ENCODE peak calls at places on chromosomes 2 and 18, in seven cellular contexts. S, Y, Q, F, J, P and K are unnamed samples.

GRCh38 chr18:23619388-23619873 is 33.1 kb upstream of the NPC1 start:
- DNase-seq in S (peak), Y (peak), Q (peak), F (peak), J (peak), P (no peak), K (no peak)

GRCh38 chr2:170505631-170506270 is 209.4 kb upstream of the SP5 start:
- DNase-seq in S (no peak), Y (peak), Q (no peak), F (peak), J (peak), P (no peak), K (no peak)

GRCh38 chr2:102442967-102443828 is 20.2 kb downstream of the IL18RAP start:
- DNase-seq in S (peak), Y (peak), Q (peak), F (peak), J (peak), P (peak), K (no peak)

GRCh38 chr2:17757321-17757720 is 3.4 kb downstream of the GEN1 start:
- DNase-seq in S (peak), Y (peak), Q (peak), F (peak), J (peak), P (peak), K (no peak)

GRCh38 chr2:19347619-19348562 is 10.5 kb downstream of the OSR1 start:
- DNase-seq in S (peak), Y (peak), Q (peak), F (peak), J (peak), P (peak), K (peak)

GRCh38 chr2:36753706-36754221 is 57.3 kb downstream of the VIT start:
- DNase-seq in S (peak), Y (no peak), Q (no peak), F (no peak), J (no peak), P (peak), K (no peak)

GRCh38 chr2:189297446-189297845 is 117.9 kb upstream of the COL5A2 start:
- DNase-seq in S (no peak), Y (peak), Q (peak), F (peak), J (no peak), P (no peak), K (no peak)

GRCh38 chr18:46754661-46755292 is 2.1 kb downstream of the ST8SIA5 start:
- DNase-seq in S (no peak), Y (no peak), Q (no peak), F (no peak), J (no peak), P (no peak), K (no peak)

GRCh38 chr2:115084446-115084845 is 642.0 kb downstream of the DPP10 start:
- DNase-seq in S (no peak), Y (no peak), Q (no peak), F (no peak), J (no peak), P (no peak), K (no peak)

GRCh38 chr2:198127627-198128026 is 323.2 kb downstream of the PLCL1 start:
- DNase-seq in S (peak), Y (peak), Q (peak), F (peak), J (peak), P (peak), K (no peak)

GRCh38 chr18:4284528-4284927 is 170.6 kb downstream of the DLGAP1 start:
- DNase-seq in S (no peak), Y (no peak), Q (no peak), F (no peak), J (no peak), P (no peak), K (no peak)

GRCh38 chr18:79809482-79810192 is 11.9 kb downstream of the KCNG2 start:
- DNase-seq in S (no peak), Y (no peak), Q (no peak), F (no peak), J (no peak), P (no peak), K (no peak)

GRCh38 chr2:46508312-46508711 is 28.9 kb downstream of the TMEM247 start:
- DNase-seq in S (no peak), Y (no peak), Q (no peak), F (no peak), J (no peak), P (no peak), K (no peak)
- TF ChIP-seq CTCF in S (no peak), Y (no peak), Q (no peak), F (no peak), J (no peak), P (no peak), K (no peak)

GRCh38 chr2:85354286-85355072 is at the start of the genes ELMOD3 and RETSAT:
- DNase-seq in S (peak), Y (peak), Q (peak), F (peak), J (peak), P (peak), K (peak)
- TF ChIP-seq CTCF in S (no peak), Y (no peak), Q (no peak), F (no peak), J (no peak), P (no peak), K (no peak)

GRCh38 chr2:224039080-224039769 is at the start of gene SERPINE2:
- DNase-seq in S (peak), Y (peak), Q (peak), F (peak), J (peak), P (peak), K (no peak)
- TF ChIP-seq CTCF in S (peak), Y (peak), Q (no peak), F (peak), J (peak), P (peak), K (peak)

GRCh38 chr2:175966839-175967238 is 35.2 kb downstream of the LNPK start:
- DNase-seq in S (no peak), Y (no peak), Q (no peak), F (no peak), J (no peak), P (no peak), K (no peak)

GRCh38 chr2:175965773-175966172 is 36.3 kb downstream of the LNPK start:
- DNase-seq in S (no peak), Y (no peak), Q (no peak), F (no peak), J (no peak), P (no peak), K (no peak)

GRCh38 chr2:175964195-175964594 is 37.9 kb downstream of the LNPK start:
- DNase-seq in S (peak), Y (no peak), Q (no peak), F (no peak), J (no peak), P (peak), K (no peak)
- TF ChIP-seq CTCF in S (peak), Y (no peak), Q (no peak), F (peak), J (peak), P (peak), K (no peak)

DNA sequence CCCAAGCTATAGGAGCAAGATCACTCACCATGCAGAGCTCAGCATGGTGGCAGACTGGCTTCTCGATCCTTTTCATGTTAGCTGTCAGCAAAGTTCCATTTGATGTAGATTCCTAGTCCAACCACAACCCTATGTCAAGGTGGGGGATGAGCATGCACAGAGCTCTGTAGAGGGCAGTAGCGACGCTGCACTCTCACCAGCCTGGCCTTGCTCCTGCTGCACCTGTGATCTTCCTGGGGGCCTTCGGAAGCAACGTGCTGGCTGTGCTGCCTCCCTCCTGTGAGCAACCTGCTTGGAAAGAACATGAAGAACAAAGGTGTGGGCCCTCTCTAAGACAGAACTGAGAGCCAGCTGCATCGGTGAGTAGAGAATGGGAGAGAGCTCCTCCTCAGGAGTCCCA is 479.4 kb upstream of the MYT1L start:
- DNase-seq in S (no peak), Y (no peak), Q (no peak), F (no peak), J (no peak), P (no peak), K (no peak)
- TF ChIP-seq CTCF in S (no peak), Y (no peak), Q (no peak), F (no peak), J (no peak), P (no peak), K (no peak)

DNA sequence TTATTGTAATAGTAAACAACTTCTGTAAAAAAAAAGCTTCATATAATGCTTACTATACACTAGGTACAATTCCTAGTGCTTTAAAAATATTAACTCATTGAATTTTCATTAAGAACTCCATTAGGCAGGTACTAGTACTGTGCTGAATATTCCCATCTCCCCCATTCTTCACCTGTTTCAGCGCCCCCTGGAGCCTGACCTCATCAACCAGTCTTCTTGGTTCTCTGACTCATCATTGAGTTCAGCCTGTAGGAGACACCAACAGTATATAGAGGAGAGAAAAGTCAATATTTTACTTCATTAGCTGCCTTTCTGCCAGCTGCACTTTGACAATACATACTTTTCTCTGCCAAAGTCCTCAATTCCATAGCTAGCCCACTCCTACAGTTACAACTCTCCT is 1009.9 kb upstream of the KLHL29 start:
- DNase-seq in S (no peak), Y (no peak), Q (no peak), F (no peak), J (peak), P (peak), K (no peak)
- TF ChIP-seq CTCF in S (no peak), Y (no peak), Q (no peak), F (no peak), J (peak), P (no peak), K (no peak)